ENCODE peak calls at places on chromosomes 13 and 19, in nine cellular contexts. I is neural progenitor cell, Z is neuronal stem cell, E is A549, O is stomach, N is heart right ventricle, U is tibial nerve, L is aorta, A is left ventricle myocardium inferior. K is an unnamed sample. For H3K4me1, the result is how much of the 10 kb centered on the place peaks cover.

GRCh38 chr19:38877781-38878574 is at the start of gene RINL:
- DNase-seq in I (no peak), Z (no peak), E (no peak), O (peak), N (no peak), U (no peak), L (no peak), A (no peak), K (no peak)

GRCh38 chr13:98484289-98485219 is 92.4 kb downstream of the STK24 start:
- DNase-seq in I (peak), Z (peak), E (peak), O (peak), N (peak), U (peak), L (peak), A (peak), K (peak)

GRCh38 chr13:72500851-72501250 is 226.6 kb downstream of the MZT1 start:
- DNase-seq in I (no peak), Z (no peak), E (no peak), O (no peak), N (no peak), U (no peak), L (no peak), A (no peak), K (no peak)

GRCh38 chr13:105960326-105960725 is 575.1 kb downstream of the EFNB2 start:
- DNase-seq in I (no peak), Z (no peak), E (no peak), O (no peak), N (no peak), U (no peak), L (no peak), A (no peak), K (no peak)

GRCh38 chr19:38478273-38478971 is 44.9 kb downstream of the RYR1 start:
- DNase-seq in I (peak), Z (no peak), E (peak), O (no peak), N (no peak), U (no peak), L (no peak), A (no peak), K (no peak)

GRCh38 chr13:80881495-80882482 is 540.9 kb upstream of the SPRY2 start:
- DNase-seq in I (no peak), Z (no peak), E (peak), O (no peak), N (no peak), U (no peak), L (no peak), A (no peak), K (no peak)

GRCh38 chr19:8305798-8306197 is 2.4 kb downstream of the CD320 start:
- DNase-seq in I (no peak), Z (no peak), E (no peak), O (no peak), N (peak), U (peak), L (peak), A (no peak), K (peak)

GRCh38 chr19:32416749-32417469 is 11.3 kb downstream of the DPY19L3 start:
- DNase-seq in I (no peak), Z (no peak), E (no peak), O (no peak), N (no peak), U (no peak), L (no peak), A (no peak), K (no peak)

GRCh38 chr19:22784051-22784450 is at the start of gene ZNF99:
- DNase-seq in I (no peak), Z (no peak), E (no peak), O (no peak), N (peak), U (peak), L (peak), A (peak), K (no peak)

GRCh38 chr19:15629003-15629880 is 11.5 kb upstream of the CYP4F3 start:
- DNase-seq in I (peak), Z (peak), E (peak), O (peak), N (peak), U (peak), L (peak), A (peak), K (no peak)

GRCh38 chr13:112771139-112771876 is 81.5 kb downstream of the ATP11A start:
- DNase-seq in I (no peak), Z (no peak), E (no peak), O (no peak), N (no peak), U (no peak), L (no peak), A (no peak), K (no peak)

GRCh38 chr13:31987071-31987470 is 44.5 kb upstream of the FRY start:
- DNase-seq in I (no peak), Z (no peak), E (no peak), O (no peak), N (no peak), U (no peak), L (no peak), A (no peak), K (no peak)

GRCh38 chr19:20359933-20360720 is 193.1 kb downstream of the ZNF486 start:
- DNase-seq in I (peak), Z (no peak), E (no peak), O (no peak), N (no peak), U (no peak), L (no peak), A (no peak), K (no peak)

GRCh38 chr13:62483774-62484173 is 1068.1 kb upstream of the PCDH20 start:
- DNase-seq in I (peak), Z (no peak), E (no peak), O (no peak), N (no peak), U (no peak), L (no peak), A (no peak), K (no peak)

GRCh38 chr13:79485014-79485441 is 4.1 kb downstream of the NDFIP2 start:
- DNase-seq in I (no peak), Z (no peak), E (peak), O (peak), N (no peak), U (no peak), L (no peak), A (no peak), K (peak)

DNA sequence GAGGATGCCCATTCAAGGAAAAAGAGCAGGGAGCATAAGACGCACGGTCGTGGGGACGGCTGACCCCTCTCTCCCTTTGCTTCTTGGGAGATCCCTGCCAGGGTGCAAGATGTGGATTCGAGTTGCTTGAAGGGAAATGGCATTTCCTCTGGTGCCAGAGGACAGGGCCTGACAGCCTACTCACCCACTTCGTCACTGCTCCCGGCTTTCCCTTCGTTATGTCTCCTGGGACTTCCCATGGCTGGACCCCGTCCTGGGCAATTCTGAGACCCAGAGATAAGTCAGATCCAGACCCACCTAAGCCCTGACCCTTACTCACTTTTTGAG is 1.2 kb downstream of the TBC1D17 start:
- DNase-seq in I (no peak), Z (no peak), E (no peak), O (no peak), N (no peak), U (no peak), L (no peak), A (no peak), K (no peak)
- H3K27ac ChIP-seq in I (no peak), Z (no peak), E (peak), O (peak), N (peak), U (peak), L (no peak), A (peak), K (peak)

DNA sequence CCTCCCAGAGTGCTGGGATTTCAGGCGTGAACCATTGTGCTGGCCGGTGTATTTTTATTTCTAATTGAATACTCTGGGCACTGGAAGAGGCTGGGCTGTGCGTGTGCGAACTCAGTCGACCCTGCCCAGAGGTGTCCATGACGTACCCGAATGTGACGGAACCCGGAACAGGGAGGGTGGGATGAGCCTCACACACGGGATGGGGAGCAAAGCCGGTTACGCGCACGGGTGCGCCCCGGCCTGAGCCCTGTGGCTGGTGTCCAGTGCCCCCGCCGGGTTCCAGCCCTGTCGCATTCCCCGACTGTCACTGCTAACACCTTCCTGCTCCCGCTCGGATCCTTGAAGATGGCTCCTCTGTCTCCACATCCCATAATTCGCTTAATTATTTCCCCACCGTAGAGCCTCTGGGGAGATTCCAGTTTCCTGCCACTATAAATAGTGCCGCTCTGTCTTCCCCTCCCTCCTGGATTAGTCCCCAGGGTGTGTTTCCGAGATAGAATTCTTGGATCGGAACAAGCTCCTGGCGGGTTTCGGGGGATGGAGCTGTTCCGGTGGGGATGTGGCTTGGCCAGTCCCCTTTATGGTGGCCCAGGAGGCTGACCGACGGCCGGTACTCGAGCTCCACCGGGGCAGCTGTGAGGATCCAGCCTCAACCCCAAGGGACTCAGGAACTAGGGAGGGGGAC is 22.0 kb downstream of the SBNO2 start:
- DNase-seq in I (no peak), Z (no peak), E (no peak), O (no peak), N (peak), U (no peak), L (peak), A (peak), K (no peak)
- H3K4me1 ChIP-seq in I (under half), Z (under half), E (under half), O (under half), N (half or more), U (under half), L (under half), A (half or more), K (under half)

GRCh38 chr13:39597828-39598227 is 5.2 kb downstream of the LHFPL6 start:
- DNase-seq in I (no peak), Z (no peak), E (no peak), O (no peak), N (no peak), U (no peak), L (no peak), A (no peak), K (no peak)

GRCh38 chr13:39602277-39602613 is 748 bp downstream of the LHFPL6 start:
- DNase-seq in I (no peak), Z (no peak), E (no peak), O (no peak), N (no peak), U (no peak), L (no peak), A (no peak), K (no peak)

GRCh38 chr13:39601636-39602035 is 1.4 kb downstream of the LHFPL6 start:
- DNase-seq in I (no peak), Z (no peak), E (no peak), O (no peak), N (no peak), U (no peak), L (no peak), A (no peak), K (no peak)

GRCh38 chr13:39600766-39601165 is 2.2 kb downstream of the LHFPL6 start:
- DNase-seq in I (peak), Z (no peak), E (peak), O (no peak), N (peak), U (peak), L (peak), A (peak), K (no peak)

GRCh38 chr13:39599842-39600241 is 3.2 kb downstream of the LHFPL6 start:
- DNase-seq in I (no peak), Z (no peak), E (no peak), O (no peak), N (no peak), U (no peak), L (no peak), A (no peak), K (no peak)
- H3K27ac ChIP-seq in I (no peak), Z (no peak), E (no peak), O (no peak), N (peak), U (no peak), L (no peak), A (peak), K (no peak)

DNA sequence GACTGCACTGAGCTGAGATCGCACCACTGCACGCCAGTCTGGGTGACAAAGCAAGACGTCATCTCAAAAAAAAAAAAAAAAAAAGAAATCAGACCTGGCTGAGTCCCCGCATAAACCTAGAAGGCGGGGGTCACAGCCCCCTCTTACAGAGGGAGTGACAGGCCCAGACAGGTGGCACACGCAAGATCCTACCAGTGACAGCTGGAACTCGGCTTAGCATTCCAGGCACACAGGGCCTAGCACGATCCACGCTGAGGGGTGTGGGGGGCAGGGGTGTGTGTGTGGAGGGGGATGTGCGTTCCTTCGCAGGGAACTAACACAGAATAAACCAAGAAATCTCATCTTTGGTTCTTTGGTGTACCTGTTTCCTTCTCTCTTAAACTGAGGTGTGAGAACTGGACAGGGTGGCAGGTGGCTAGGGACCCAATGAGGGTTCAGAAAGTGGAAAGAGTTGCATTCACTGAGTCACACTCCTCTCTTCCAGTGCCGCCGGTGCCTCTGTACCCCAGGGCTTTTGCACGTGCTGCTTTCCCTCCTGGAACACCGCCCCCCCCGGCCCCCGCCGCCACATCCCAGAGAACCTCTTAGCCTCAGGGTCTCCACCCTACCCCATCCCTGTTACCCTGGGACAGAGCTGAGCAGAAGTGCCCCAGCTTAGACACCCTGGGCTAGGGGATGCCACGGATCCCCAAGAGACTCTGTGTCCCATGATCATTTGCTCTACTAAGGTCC is 5.0 kb downstream of the SGTA start:
- DNase-seq in I (no peak), Z (no peak), E (no peak), O (no peak), N (no peak), U (no peak), L (no peak), A (no peak), K (no peak)
- H3K4me1 ChIP-seq in I (under half), Z (under half), E (under half), O (half or more), N (half or more), U (under half), L (under half), A (half or more), K (under half)

GRCh38 chr19:2724148-2724557 is 3.0 kb upstream of the DIRAS1 start:
- DNase-seq in I (no peak), Z (no peak), E (no peak), O (no peak), N (no peak), U (no peak), L (no peak), A (no peak), K (no peak)

GRCh38 chr19:2723747-2724146 is 2.6 kb upstream of the DIRAS1 start:
- DNase-seq in I (no peak), Z (no peak), E (no peak), O (no peak), N (no peak), U (no peak), L (no peak), A (no peak), K (no peak)

GRCh38 chr19:2722541-2723344 is 1.6 kb upstream of the DIRAS1 start:
- DNase-seq in I (no peak), Z (no peak), E (peak), O (peak), N (peak), U (peak), L (peak), A (peak), K (no peak)

GRCh38 chr19:2721570-2722540 is 683 bp upstream of the DIRAS1 start:
- DNase-seq in I (no peak), Z (no peak), E (no peak), O (no peak), N (no peak), U (no peak), L (no peak), A (no peak), K (no peak)

DNA sequence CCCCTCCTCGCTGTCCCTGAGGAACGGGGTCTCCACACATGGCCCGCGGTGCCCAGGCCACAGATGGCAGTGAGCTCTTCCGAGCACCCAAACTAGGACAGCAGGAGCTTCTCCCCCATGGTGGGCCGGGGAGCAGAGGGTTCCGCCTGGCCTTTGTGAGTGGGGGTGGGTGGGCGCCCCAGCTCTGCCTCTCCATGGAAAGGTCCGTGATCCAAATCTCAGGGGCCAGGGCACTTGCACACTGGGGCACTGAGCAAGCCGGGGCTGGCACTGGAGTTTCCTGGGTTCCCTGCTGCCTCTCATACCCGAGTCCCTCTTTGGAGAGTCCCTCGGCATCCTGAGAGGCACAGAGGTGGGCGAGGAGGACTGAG is 2.2 kb upstream of the DIRAS1 start:
- DNase-seq in I (no peak), Z (no peak), E (no peak), O (no peak), N (no peak), U (no peak), L (no peak), A (no peak), K (no peak)
- H3K27ac ChIP-seq in I (no peak), Z (no peak), E (peak), O (peak), N (peak), U (no peak), L (no peak), A (peak), K (no peak)

K was measured in RWPE2.